ENCODE peak calls at places on chromosomes 6 and 20, in six cellular contexts. W, Y, N, P, U and S are unnamed samples.

GRCh38 chr20:29497261-29497671 is 1760.2 kb upstream of the DEFB115 start:
- DNase-seq in N (no peak), Y (peak), U (no peak), W (peak), P (peak), S (peak)

GRCh38 chr6:51865176-51865575 is 222.2 kb downstream of the PKHD1 start:
- DNase-seq in W (no peak), Y (no peak), U (no peak), P (no peak), N (no peak), S (no peak)

GRCh38 chr6:168097221-168097620 is 18.2 kb upstream of the FRMD1 start:
- DNase-seq in W (no peak), U (no peak), Y (peak), N (no peak), P (no peak), S (no peak)

GRCh38 chr6:27812805-27813626 is 99.2 kb downstream of the OR2B2 start:
- DNase-seq in U (no peak), P (no peak), Y (no peak), W (no peak), N (no peak), S (no peak)

GRCh38 chr6:44452725-44453124 is 65.2 kb downstream of the CDC5L start:
- DNase-seq in W (no peak), Y (no peak), U (no peak), P (no peak), N (peak), S (no peak)

GRCh38 chr6:39911513-39912125 is 22.6 kb downstream of the MOCS1 start:
- DNase-seq in U (no peak), W (no peak), P (no peak), N (no peak), Y (no peak), S (no peak)

GRCh38 chr20:11791316-11792228 is 126.1 kb upstream of the BTBD3 start:
- DNase-seq in N (no peak), Y (no peak), P (no peak), W (no peak), U (no peak), S (no peak)

GRCh38 chr6:15183979-15184378 is 61.9 kb upstream of the JARID2 start:
- DNase-seq in U (no peak), N (no peak), W (peak), Y (no peak), P (no peak), S (no peak)

GRCh38 chr6:17589402-17590116 is 10.5 kb upstream of the FAM8A1 start:
- DNase-seq in W (no peak), U (no peak), P (no peak), N (peak), Y (no peak), S (no peak)

GRCh38 chr6:44960898-44961297 is 367.2 kb upstream of the RUNX2 start:
- DNase-seq in P (no peak), Y (no peak), U (no peak), W (no peak), N (peak), S (no peak)

GRCh38 chr6:125984311-125984710 is 2.0 kb upstream of the TRMT11 start:
- DNase-seq in P (no peak), U (no peak), W (no peak), N (peak), Y (no peak), S (no peak)

GRCh38 chr6:161107779-161108380 is 116.3 kb downstream of the MAP3K4 start:
- DNase-seq in Y (no peak), W (no peak), U (no peak), P (no peak), N (no peak), S (no peak)

GRCh38 chr6:131831392-131831791 is 23.6 kb downstream of the ENPP1 start:
- DNase-seq in P (no peak), W (no peak), N (peak), Y (no peak), U (no peak), S (no peak)

GRCh38 chr6:151627689-151628444 is 134.1 kb downstream of the CCDC170 start:
- DNase-seq in U (no peak), W (peak), Y (no peak), N (no peak), P (no peak), S (no peak)

GRCh38 chr6:2891768-2892170 is 11.3 kb downstream of the SERPINB9 start:
- DNase-seq in N (no peak), Y (no peak), W (peak), U (no peak), P (no peak), S (no peak)

GRCh38 chr6:2993755-2994317 is 5.9 kb upstream of the NQO2 start:
- DNase-seq in Y (no peak), N (no peak), P (no peak), U (no peak), W (no peak), S (no peak)

GRCh38 chr20:20367681-20368413 is at the start of gene INSM1:
- DNase-seq in Y (no peak), N (no peak), P (no peak), U (no peak), W (peak), S (no peak)

GRCh38 chr20:237479-237878 is 10.4 kb downstream of the DEFB129 start:
- DNase-seq in W (no peak), N (no peak), U (no peak), Y (peak), P (no peak), S (no peak)

GRCh38 chr6:167648506-167649278 is 178.0 kb upstream of the AFDN start:
- DNase-seq in U (no peak), N (no peak), P (no peak), W (no peak), Y (no peak), S (no peak)

GRCh38 chr6:13624871-13625288 is 9.7 kb downstream of the NOL7 start:
- DNase-seq in P (no peak), W (peak), N (peak), Y (no peak), U (peak), S (no peak)

GRCh38 chr6:165987483-165988305 is 180.0 kb downstream of the TBXT start:
- DNase-seq in Y (no peak), N (no peak), W (no peak), U (peak), P (peak), S (no peak)

GRCh38 chr20:32052792-32053362 is 835 bp downstream of the HCK start:
- DNase-seq in P (peak), W (peak), U (no peak), Y (peak), N (no peak), S (no peak)

GRCh38 chr6:29617782-29618557 is 15.0 kb downstream of the GABBR1 start:
- DNase-seq in W (no peak), Y (no peak), U (no peak), P (no peak), N (no peak), S (no peak)

GRCh38 chr6:45931254-45931653 is 84.4 kb downstream of the CLIC5 start:
- DNase-seq in W (no peak), Y (no peak), P (no peak), N (no peak), U (no peak), S (no peak)

GRCh38 chr20:15378151-15378550 is 1040.7 kb upstream of the FLRT3 start:
- DNase-seq in U (no peak), Y (no peak), N (no peak), P (no peak), W (no peak), S (no peak)
- TF ChIP-seq CTCF in U (no peak), Y (no peak), N (peak), P (no peak), W (no peak), S (peak)

DNA sequence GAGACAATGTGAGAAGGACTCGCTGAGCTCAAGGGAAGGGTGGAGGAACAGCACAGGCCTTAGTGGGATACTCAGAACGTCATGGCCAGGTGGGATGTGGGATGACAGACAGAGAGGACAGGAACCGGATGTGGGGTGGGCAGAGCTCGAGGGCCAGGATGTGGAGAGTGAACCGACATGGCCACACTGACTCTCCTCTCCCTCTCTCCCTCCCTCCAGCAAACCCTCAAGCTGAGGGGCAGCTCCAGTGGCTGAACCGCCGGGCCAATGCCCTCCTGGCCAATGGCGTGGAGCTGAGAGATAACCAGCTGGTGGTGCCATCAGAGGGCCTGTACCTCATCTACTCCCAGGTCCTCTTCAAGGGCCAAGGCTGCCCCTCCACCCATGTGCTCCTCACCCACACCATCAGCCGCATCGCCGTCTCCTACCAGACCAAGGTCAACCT is 1.6 kb downstream of the TNF start:
- DNase-seq in Y (no peak), W (no peak), U (no peak), P (no peak), N (no peak), S (no peak)
- H3K4me3 ChIP-seq in Y (peak), W (peak), U (no peak), P (no peak), N (no peak), S (no peak)

GRCh38 chr20:38926142-38926933 is at the start of gene FAM83D:
- DNase-seq in W (peak), Y (peak), N (peak), U (peak), P (peak), S (peak)
- TF ChIP-seq CTCF in W (no peak), Y (no peak), N (no peak), U (no peak), P (peak), S (no peak)

GRCh38 chr20:6051505-6051904 is 2.4 kb downstream of the LRRN4 start:
- DNase-seq in N (peak), P (no peak), U (no peak), Y (no peak), W (no peak), S (no peak)
- H3K4me3 ChIP-seq in N (peak), P (no peak), U (peak), Y (peak), W (no peak), S (no peak)

DNA sequence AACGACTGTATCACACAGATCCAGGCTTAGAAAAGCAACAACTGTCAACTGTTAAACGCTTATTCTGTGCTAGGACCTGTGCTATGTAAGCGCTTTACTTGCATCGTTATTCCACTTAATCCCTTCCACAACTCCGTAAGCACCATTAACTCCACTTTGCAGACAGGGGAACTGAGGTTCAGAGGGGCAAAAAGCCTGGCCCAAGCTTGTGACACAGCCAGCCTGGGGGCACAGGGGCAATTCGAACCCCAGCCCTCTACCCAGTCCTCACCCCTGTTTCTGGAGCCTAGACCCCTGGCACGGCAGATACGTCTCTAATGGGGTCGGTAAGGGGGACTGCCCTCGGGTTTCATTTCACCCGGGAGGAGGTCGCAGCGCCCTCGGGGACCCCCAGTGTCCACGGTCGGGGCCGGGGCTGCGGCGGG is 428 bp downstream of the DSN1 start:
- DNase-seq in Y (no peak), P (no peak), U (no peak), W (peak), N (no peak), S (no peak)
- TF ChIP-seq CTCF in Y (no peak), P (no peak), U (no peak), W (no peak), N (no peak), S (no peak)

DNA sequence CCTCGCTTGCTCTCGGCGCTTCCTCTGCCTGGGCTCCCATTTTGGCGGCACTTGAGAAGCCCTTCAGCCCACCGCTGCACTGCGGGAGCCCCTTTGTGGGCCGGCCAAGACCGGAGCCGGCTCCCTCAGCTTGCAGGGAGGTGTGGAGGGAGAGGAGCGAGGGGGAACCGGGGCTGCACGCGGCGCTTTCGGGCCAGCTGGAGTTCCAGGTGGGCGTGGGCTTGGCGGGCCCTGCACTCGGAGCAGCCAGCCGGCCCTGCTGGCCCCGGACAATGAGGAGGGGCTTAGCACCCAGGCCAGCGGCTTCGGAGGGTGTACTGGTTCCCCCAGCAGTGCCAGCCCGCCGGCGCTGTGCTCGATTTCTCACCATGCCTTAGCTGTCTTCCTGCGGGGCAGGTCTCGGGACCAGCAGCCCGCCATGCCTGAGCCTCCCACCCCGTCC is 10.2 kb upstream of the SRPK1 start:
- DNase-seq in N (no peak), Y (no peak), W (no peak), U (peak), P (no peak), S (no peak)
- H3K4me3 ChIP-seq in N (no peak), Y (no peak), W (no peak), U (no peak), P (no peak), S (no peak)

GRCh38 chr20:40695214-40695613 is 6.2 kb upstream of the MAFB start:
- DNase-seq in W (no peak), U (no peak), Y (no peak), P (no peak), N (no peak), S (no peak)

GRCh38 chr20:40698744-40699143 is 9.7 kb upstream of the MAFB start:
- DNase-seq in P (no peak), U (no peak), W (no peak), N (no peak), Y (no peak), S (no peak)

GRCh38 chr20:40694246-40694645 is 5.2 kb upstream of the MAFB start:
- DNase-seq in Y (no peak), P (no peak), N (no peak), U (no peak), W (no peak), S (no peak)

GRCh38 chr20:40698281-40698680 is 9.2 kb upstream of the MAFB start:
- DNase-seq in Y (no peak), N (no peak), W (no peak), P (no peak), U (no peak), S (no peak)

DNA sequence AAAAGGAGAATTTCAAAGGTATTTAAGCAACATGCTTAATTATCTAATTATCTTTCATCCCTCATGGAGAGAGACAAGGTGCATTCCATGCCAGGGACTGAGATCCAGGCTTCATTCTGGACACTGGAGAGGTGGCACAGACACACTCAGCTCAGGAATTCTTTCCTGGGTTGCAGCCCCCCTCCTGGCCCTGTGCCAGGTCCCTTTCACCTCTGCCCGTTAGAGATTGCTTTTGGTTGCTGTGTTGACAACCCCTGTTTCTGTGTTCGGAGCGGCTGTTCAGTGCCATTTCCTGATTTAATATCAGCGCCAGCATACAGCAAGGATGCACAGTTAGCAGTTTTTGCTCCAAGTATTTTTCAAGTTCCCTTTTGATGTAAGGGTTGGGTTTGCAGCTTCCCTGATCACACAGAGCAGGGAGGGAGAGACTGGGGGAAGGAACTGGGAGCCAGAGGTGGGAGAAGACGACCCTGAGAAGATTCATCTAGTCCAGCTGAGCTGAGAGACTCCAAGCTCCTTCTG is 8.5 kb upstream of the MAFB start:
- DNase-seq in Y (no peak), U (peak), P (no peak), N (no peak), W (no peak), S (no peak)
- TF ChIP-seq CTCF in Y (no peak), U (no peak), P (no peak), N (no peak), W (no peak), S (no peak)

GRCh38 chr6:108612852-108613251 is 52.1 kb downstream of the FOXO3 start:
- DNase-seq in U (no peak), N (no peak), W (no peak), Y (no peak), P (no peak), S (no peak)

GRCh38 chr6:108619431-108620197 is 58.9 kb downstream of the FOXO3 start:
- DNase-seq in W (no peak), P (no peak), U (no peak), Y (no peak), N (peak), S (no peak)

GRCh38 chr6:108616973-108617372 is 56.3 kb downstream of the FOXO3 start:
- DNase-seq in P (no peak), Y (no peak), W (no peak), N (no peak), U (no peak), S (peak)

GRCh38 chr6:108618623-108619152 is 58.0 kb downstream of the FOXO3 start:
- DNase-seq in U (no peak), P (no peak), W (no peak), N (no peak), Y (no peak), S (no peak)

DNA sequence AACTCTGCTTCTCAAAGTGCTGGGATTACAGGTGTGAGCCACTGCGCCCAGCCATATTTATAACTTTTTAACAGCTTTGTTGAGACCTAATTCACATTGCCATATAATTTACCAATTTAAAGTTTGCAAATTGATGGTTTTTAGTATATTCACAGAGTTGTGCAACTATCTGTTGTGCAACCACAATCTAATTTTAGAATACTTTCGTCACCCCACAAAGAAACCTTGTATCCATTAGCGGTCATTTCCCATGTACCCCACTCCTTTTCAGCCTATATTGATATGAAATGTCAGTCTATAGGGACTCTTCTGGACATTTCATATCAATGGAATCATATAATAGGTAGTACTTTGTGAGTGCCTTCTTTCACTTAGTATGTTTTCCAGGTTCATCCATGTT is 55.8 kb downstream of the FOXO3 start:
- DNase-seq in N (peak), Y (no peak), U (no peak), W (no peak), P (no peak), S (no peak)
- H3K4me3 ChIP-seq in N (no peak), Y (no peak), U (no peak), W (no peak), P (no peak), S (no peak)

DNA sequence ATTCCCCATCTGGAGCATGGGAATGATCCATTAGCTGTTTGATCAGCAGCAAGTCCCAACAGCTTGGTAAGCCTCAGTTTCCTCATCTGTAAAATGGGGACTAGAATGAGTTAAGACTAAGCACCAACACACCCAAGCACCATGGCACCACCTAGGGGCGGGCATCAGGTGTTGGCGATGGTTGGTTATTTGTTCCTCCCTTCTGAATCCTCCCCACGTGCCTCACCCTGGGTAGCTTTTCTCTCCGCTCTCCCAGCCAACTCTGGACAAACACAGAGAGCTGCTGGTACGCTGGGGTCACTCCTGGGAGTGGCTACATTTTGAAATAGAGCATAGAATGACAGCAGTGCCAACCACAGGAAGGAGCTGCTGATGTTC is 13.3 kb upstream of the ITPR3 start:
- DNase-seq in W (no peak), P (peak), N (no peak), U (no peak), Y (no peak), S (no peak)
- TF ChIP-seq CTCF in W (peak), P (no peak), N (no peak), U (peak), Y (peak), S (peak)

GRCh38 chr20:63129991-63130653 is 85.8 kb downstream of the YTHDF1 start:
- DNase-seq in N (no peak), Y (peak), U (no peak), P (peak), W (no peak), S (no peak)
- H3K4me3 ChIP-seq in N (no peak), Y (no peak), U (no peak), P (no peak), W (no peak), S (no peak)